ENCODE peak calls at places on chromosomes 6 and 20, in five cellular contexts. One of them, this sample, is unnamed.

GRCh38 chr20:12012241-12013222 is 94.8 kb downstream of the BTBD3 start:
- DNase-seq in stomach: peak
- DNase-seq in HCT116: peak
- DNase-seq in upper lobe of left lung: peak
- DNase-seq in GM23338: peak
- DNase-seq in this sample: peak

GRCh38 chr6:156174026-156174880 is 602.9 kb upstream of the ARID1B start:
- DNase-seq in upper lobe of left lung: no peak
- DNase-seq in HCT116: no peak
- DNase-seq in GM23338: no peak
- DNase-seq in stomach: no peak
- DNase-seq in this sample: no peak

GRCh38 chr6:34259529-34260069 is 10.8 kb upstream of the SMIM29 start:
- DNase-seq in HCT116: no peak
- DNase-seq in stomach: no peak
- DNase-seq in GM23338: no peak
- DNase-seq in upper lobe of left lung: no peak
- DNase-seq in this sample: no peak

GRCh38 chr6:124002377-124003081 is 198.9 kb downstream of the NKAIN2 start:
- DNase-seq in HCT116: no peak
- DNase-seq in upper lobe of left lung: no peak
- DNase-seq in GM23338: no peak
- DNase-seq in stomach: no peak
- DNase-seq in this sample: no peak

GRCh38 chr6:133034509-133035206 is 206.5 kb upstream of the EYA4 start:
- DNase-seq in HCT116: no peak
- DNase-seq in upper lobe of left lung: no peak
- DNase-seq in stomach: no peak
- DNase-seq in GM23338: no peak
- DNase-seq in this sample: no peak

GRCh38 chr20:19816386-19816785 is 58.3 kb downstream of the RIN2 start:
- DNase-seq in GM23338: no peak
- DNase-seq in stomach: no peak
- DNase-seq in HCT116: no peak
- DNase-seq in upper lobe of left lung: no peak
- DNase-seq in this sample: no peak

GRCh38 chr6:133160531-133160930 is 80.6 kb upstream of the EYA4 start:
- DNase-seq in upper lobe of left lung: no peak
- DNase-seq in HCT116: no peak
- DNase-seq in GM23338: no peak
- DNase-seq in stomach: no peak
- DNase-seq in this sample: no peak

GRCh38 chr6:160919713-160920112 is 71.9 kb upstream of the MAP3K4 start:
- DNase-seq in GM23338: no peak
- DNase-seq in upper lobe of left lung: peak
- DNase-seq in stomach: no peak
- DNase-seq in HCT116: no peak
- DNase-seq in this sample: no peak

GRCh38 chr20:60249436-60249835 is 291.2 kb downstream of the CDH26 start:
- DNase-seq in stomach: no peak
- DNase-seq in GM23338: no peak
- DNase-seq in upper lobe of left lung: no peak
- DNase-seq in HCT116: no peak
- DNase-seq in this sample: no peak

GRCh38 chr20:4962257-4962855 is 39.0 kb downstream of the SLC23A2 start:
- DNase-seq in upper lobe of left lung: peak
- DNase-seq in HCT116: no peak
- DNase-seq in stomach: no peak
- DNase-seq in GM23338: no peak
- DNase-seq in this sample: no peak

GRCh38 chr6:52588087-52588709 is 11.3 kb upstream of the TRAM2 start:
- DNase-seq in stomach: no peak
- DNase-seq in upper lobe of left lung: no peak
- DNase-seq in HCT116: no peak
- DNase-seq in GM23338: no peak
- DNase-seq in this sample: no peak

GRCh38 chr20:3735768-3736167 is 3.3 kb downstream of the HSPA12B start:
- DNase-seq in upper lobe of left lung: no peak
- DNase-seq in HCT116: no peak
- DNase-seq in stomach: no peak
- DNase-seq in GM23338: no peak
- DNase-seq in this sample: no peak

GRCh38 chr6:90160013-90160412 is 136.6 kb downstream of the BACH2 start:
- DNase-seq in HCT116: no peak
- DNase-seq in upper lobe of left lung: no peak
- DNase-seq in GM23338: no peak
- DNase-seq in stomach: no peak
- DNase-seq in this sample: no peak

GRCh38 chr6:142827356-142827755 is 117.6 kb downstream of the HIVEP2 start:
- DNase-seq in GM23338: no peak
- DNase-seq in HCT116: no peak
- DNase-seq in stomach: peak
- DNase-seq in upper lobe of left lung: peak
- DNase-seq in this sample: peak

GRCh38 chr20:18323705-18324104 is 35.4 kb downstream of the ZNF133 start:
- DNase-seq in upper lobe of left lung: no peak
- DNase-seq in stomach: no peak
- DNase-seq in GM23338: peak
- DNase-seq in HCT116: no peak
- DNase-seq in this sample: no peak
- H3K27ac ChIP-seq in upper lobe of left lung: no peak
- H3K27ac ChIP-seq in stomach: no peak
- H3K27ac ChIP-seq in GM23338: peak
- H3K27ac ChIP-seq in HCT116: no peak
- H3K27ac ChIP-seq in this sample: no peak

GRCh38 chr6:30357678-30358339 is 12.9 kb downstream of the RPP21 start:
- DNase-seq in stomach: peak
- DNase-seq in upper lobe of left lung: peak
- DNase-seq in HCT116: peak
- DNase-seq in GM23338: peak
- DNase-seq in this sample: peak
- TF ChIP-seq POLR2AphosphoS5 in stomach: no peak
- TF ChIP-seq POLR2AphosphoS5 in upper lobe of left lung: no peak
- TF ChIP-seq POLR2AphosphoS5 in HCT116: no peak
- TF ChIP-seq POLR2AphosphoS5 in GM23338: peak
- TF ChIP-seq POLR2AphosphoS5 in this sample: no peak

GRCh38 chr20:57594092-57594911 is 25.9 kb downstream of the ZBP1 start:
- DNase-seq in stomach: peak
- DNase-seq in HCT116: peak
- DNase-seq in GM23338: peak
- DNase-seq in upper lobe of left lung: peak
- DNase-seq in this sample: peak

GRCh38 chr20:57591289-57592229 is 28.7 kb downstream of the ZBP1 start:
- DNase-seq in GM23338: no peak
- DNase-seq in stomach: no peak
- DNase-seq in HCT116: no peak
- DNase-seq in upper lobe of left lung: no peak
- DNase-seq in this sample: no peak

GRCh38 chr20:57595041-57596030 is 24.9 kb downstream of the ZBP1 start:
- DNase-seq in HCT116: no peak
- DNase-seq in stomach: no peak
- DNase-seq in upper lobe of left lung: no peak
- DNase-seq in GM23338: no peak
- DNase-seq in this sample: no peak

GRCh38 chr20:57592263-57593092 is 27.7 kb downstream of the ZBP1 start:
- DNase-seq in stomach: no peak
- DNase-seq in GM23338: no peak
- DNase-seq in upper lobe of left lung: no peak
- DNase-seq in HCT116: no peak
- DNase-seq in this sample: no peak

GRCh38 chr20:57593134-57593886 is 26.9 kb downstream of the ZBP1 start:
- DNase-seq in stomach: no peak
- DNase-seq in upper lobe of left lung: no peak
- DNase-seq in HCT116: no peak
- DNase-seq in GM23338: peak
- DNase-seq in this sample: no peak
- H3K27ac ChIP-seq in stomach: no peak
- H3K27ac ChIP-seq in upper lobe of left lung: no peak
- H3K27ac ChIP-seq in HCT116: no peak
- H3K27ac ChIP-seq in GM23338: no peak
- H3K27ac ChIP-seq in this sample: no peak

GRCh38 chr20:63859166-63859699 is 2.1 kb upstream of the ABHD16B start:
- DNase-seq in GM23338: no peak
- DNase-seq in upper lobe of left lung: no peak
- DNase-seq in stomach: no peak
- DNase-seq in HCT116: no peak
- DNase-seq in this sample: no peak
- TF ChIP-seq POLR2AphosphoS5 in GM23338: no peak
- TF ChIP-seq POLR2AphosphoS5 in upper lobe of left lung: no peak
- TF ChIP-seq POLR2AphosphoS5 in stomach: no peak
- TF ChIP-seq POLR2AphosphoS5 in HCT116: no peak
- TF ChIP-seq POLR2AphosphoS5 in this sample: peak

DNA sequence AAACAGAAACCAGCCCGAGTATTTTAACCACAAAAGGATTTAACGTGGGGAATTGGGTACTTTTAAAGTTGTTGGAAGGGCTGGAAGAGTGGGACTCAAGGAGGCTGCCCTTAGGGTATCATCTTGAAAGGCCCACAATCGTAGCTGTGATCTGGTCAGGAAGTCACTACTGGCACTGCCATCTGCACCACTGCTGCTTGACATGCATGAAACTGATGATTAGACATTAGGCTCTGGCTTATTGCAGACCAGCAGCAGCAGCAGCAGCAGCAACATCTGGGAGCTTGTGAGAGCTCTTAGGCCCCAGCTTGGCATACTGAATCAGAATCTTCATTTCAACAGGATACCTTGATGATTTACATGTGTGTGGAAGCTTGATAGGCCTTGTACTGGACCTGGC is 68.6 kb downstream of the PHF20 start:
- DNase-seq in GM23338: no peak
- DNase-seq in HCT116: no peak
- DNase-seq in upper lobe of left lung: no peak
- DNase-seq in stomach: no peak
- DNase-seq in this sample: no peak
- H3K27ac ChIP-seq in GM23338: peak
- H3K27ac ChIP-seq in HCT116: no peak
- H3K27ac ChIP-seq in upper lobe of left lung: no peak
- H3K27ac ChIP-seq in stomach: no peak
- H3K27ac ChIP-seq in this sample: no peak

DNA sequence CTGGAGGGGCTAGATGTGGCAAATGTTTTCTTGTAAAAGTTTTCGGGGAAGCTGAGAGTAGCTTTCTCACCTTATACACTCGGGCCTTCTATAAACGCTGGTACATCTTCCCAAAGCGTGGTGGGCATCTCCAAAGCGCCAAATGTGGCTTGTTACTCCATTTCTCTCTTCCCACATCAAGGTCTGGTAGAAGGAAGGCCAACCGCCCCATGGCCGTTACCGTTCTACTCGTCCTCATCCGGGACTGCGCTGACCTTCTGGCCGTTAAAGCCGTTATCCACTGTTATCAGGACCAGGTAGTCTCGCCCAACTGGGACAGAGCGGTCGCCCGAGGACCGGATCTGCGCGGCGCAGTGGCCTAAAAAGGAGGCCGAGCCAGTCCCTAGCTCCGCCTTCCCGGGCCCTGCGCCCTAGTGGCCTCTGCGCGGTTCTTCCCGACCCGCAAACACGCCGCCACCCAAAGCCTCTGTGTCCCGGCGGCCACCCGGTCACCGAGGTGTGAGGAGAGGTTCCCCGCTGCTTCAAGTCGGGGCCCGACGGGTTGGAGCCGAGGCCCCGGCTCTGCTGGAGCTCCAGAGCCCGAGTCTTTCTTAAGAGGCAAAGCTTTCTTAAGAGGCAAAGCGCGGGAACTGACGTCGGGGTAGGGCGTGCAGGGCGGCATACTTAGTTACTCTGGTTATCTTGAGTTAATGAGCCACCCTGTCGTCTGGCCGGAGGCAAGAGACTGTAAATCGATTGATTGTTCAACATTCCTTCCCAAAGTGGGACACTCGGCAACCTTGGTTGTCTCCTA is 90.5 kb downstream of the GPX5 start:
- DNase-seq in GM23338: peak
- DNase-seq in stomach: no peak
- DNase-seq in HCT116: no peak
- DNase-seq in upper lobe of left lung: no peak
- DNase-seq in this sample: no peak
- TF ChIP-seq POLR2AphosphoS5 in GM23338: no peak
- TF ChIP-seq POLR2AphosphoS5 in stomach: no peak
- TF ChIP-seq POLR2AphosphoS5 in HCT116: no peak
- TF ChIP-seq POLR2AphosphoS5 in upper lobe of left lung: no peak
- TF ChIP-seq POLR2AphosphoS5 in this sample: no peak

GRCh38 chr6:106105493-106105892 is 19.4 kb downstream of the PRDM1 start:
- DNase-seq in upper lobe of left lung: no peak
- DNase-seq in stomach: no peak
- DNase-seq in GM23338: no peak
- DNase-seq in HCT116: no peak
- DNase-seq in this sample: no peak
- H3K27ac ChIP-seq in upper lobe of left lung: no peak
- H3K27ac ChIP-seq in stomach: no peak
- H3K27ac ChIP-seq in GM23338: no peak
- H3K27ac ChIP-seq in HCT116: no peak
- H3K27ac ChIP-seq in this sample: no peak

DNA sequence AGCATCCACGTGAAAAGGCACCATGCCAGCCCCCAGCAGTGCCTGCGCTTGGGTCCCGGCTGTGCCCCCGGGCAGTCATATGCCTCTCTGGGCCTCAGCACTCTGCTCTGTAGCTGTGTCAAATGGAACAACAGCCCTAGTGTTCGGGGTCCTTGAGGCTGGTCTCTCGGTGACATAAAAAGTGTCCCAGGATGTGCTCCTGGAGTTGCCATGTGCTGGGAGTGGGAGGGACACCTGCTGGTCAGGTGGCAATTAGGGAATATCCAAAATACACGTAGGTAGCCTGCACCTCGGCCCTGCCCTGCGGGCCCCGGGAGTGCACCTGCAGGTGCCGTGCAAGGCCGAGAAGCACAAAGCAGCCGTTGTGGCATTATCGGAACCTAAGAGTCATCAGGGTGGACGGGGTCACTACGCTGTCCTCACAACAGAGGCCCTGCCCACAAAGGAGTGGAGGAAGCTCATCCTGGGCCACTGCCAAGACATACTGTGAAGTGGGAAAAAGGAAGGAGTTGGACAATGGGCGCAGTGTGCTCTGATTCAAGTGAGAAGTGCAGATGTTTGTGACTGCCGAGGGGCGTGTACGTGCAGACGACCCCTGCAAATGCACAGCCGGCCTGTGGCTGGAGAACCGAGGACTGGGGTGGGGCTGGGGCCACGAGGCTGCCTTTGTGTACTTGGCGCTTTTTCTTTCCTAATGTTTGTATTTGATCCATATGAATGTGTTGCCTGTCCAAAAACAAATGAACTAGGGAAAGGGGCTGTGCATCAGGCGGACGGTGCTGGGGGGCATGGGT is 24.6 kb downstream of the SLCO4A1 start:
- DNase-seq in GM23338: no peak
- DNase-seq in HCT116: no peak
- DNase-seq in upper lobe of left lung: peak
- DNase-seq in stomach: peak
- DNase-seq in this sample: peak
- TF ChIP-seq POLR2AphosphoS5 in GM23338: no peak
- TF ChIP-seq POLR2AphosphoS5 in HCT116: no peak
- TF ChIP-seq POLR2AphosphoS5 in upper lobe of left lung: peak
- TF ChIP-seq POLR2AphosphoS5 in stomach: no peak
- TF ChIP-seq POLR2AphosphoS5 in this sample: no peak

DNA sequence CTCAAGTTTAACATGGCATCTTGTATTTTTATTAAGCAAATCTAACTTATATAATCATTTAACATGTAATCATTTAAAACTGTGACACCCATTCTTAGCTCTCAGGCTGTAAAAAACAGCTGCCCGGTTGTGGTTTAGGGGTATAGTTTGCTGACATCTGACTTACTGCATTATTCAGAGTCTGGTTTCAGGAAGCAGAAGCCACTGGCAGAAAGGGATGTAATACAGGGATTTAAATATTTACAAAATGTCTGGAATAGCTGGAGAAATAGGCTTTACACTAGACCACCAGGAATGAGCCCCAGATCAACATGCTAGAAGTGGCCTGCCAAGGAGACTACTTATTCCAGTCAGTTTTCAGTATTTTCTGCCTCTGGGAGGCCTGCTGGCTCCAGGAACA is 421.1 kb downstream of the CD109 start:
- DNase-seq in HCT116: no peak
- DNase-seq in GM23338: no peak
- DNase-seq in stomach: no peak
- DNase-seq in upper lobe of left lung: no peak
- DNase-seq in this sample: no peak
- H3K27ac ChIP-seq in HCT116: no peak
- H3K27ac ChIP-seq in GM23338: no peak
- H3K27ac ChIP-seq in stomach: no peak
- H3K27ac ChIP-seq in upper lobe of left lung: no peak
- H3K27ac ChIP-seq in this sample: no peak

This sample was measured in endothelial cell of umbilical vein.